ENCODE peak calls at places on chromosomes 12 and 14, in five cellular contexts. One of them, this sample, is unnamed.

GRCh38 chr14:67557118-67557517 is 24.0 kb downstream of the PLEKHH1 start:
- DNase-seq in HepG2: peak; percentile 67
- DNase-seq in A549: no peak
- DNase-seq in GM12878: no peak
- DNase-seq in K562: no peak
- DNase-seq in this sample: no peak

GRCh38 chr14:94485944-94486841 is 10.2 kb upstream of the SERPINA9 start:
- DNase-seq in HepG2: peak; percentile 48
- DNase-seq in A549: peak; percentile 63
- DNase-seq in K562: peak; percentile 71
- DNase-seq in GM12878: no peak
- DNase-seq in this sample: peak; percentile 85

GRCh38 chr12:106588771-106589170 is 6.0 kb downstream of the RFX4 start:
- DNase-seq in HepG2: no peak
- DNase-seq in A549: no peak
- DNase-seq in GM12878: no peak
- DNase-seq in K562: no peak
- DNase-seq in this sample: no peak

GRCh38 chr12:59372971-59373370 is 222.9 kb upstream of the SLC16A7 start:
- DNase-seq in HepG2: no peak
- DNase-seq in K562: no peak
- DNase-seq in GM12878: no peak
- DNase-seq in A549: no peak
- DNase-seq in this sample: no peak

GRCh38 chr12:63034601-63035000 is 99.7 kb upstream of the PPM1H start:
- DNase-seq in GM12878: no peak
- DNase-seq in K562: no peak
- DNase-seq in A549: no peak
- DNase-seq in HepG2: no peak
- DNase-seq in this sample: no peak

GRCh38 chr12:8780389-8780788 is 42.0 kb upstream of the A2ML1 start:
- DNase-seq in GM12878: no peak
- DNase-seq in A549: peak; percentile 21
- DNase-seq in K562: peak; percentile 15
- DNase-seq in HepG2: peak; percentile 16
- DNase-seq in this sample: peak; percentile 24

GRCh38 chr14:99605299-99605961 is 1.4 kb upstream of the CCDC85C start:
- DNase-seq in A549: peak; percentile 64
- DNase-seq in K562: peak; percentile 76
- DNase-seq in HepG2: peak; percentile 28
- DNase-seq in GM12878: no peak
- DNase-seq in this sample: peak; percentile 84

GRCh38 chr12:18898469-18898868 is 160.6 kb downstream of the CAPZA3 start:
- DNase-seq in A549: no peak
- DNase-seq in HepG2: no peak
- DNase-seq in K562: no peak
- DNase-seq in GM12878: no peak
- DNase-seq in this sample: no peak

GRCh38 chr12:123801573-123802178 is 39.6 kb downstream of the DNAH10 start:
- DNase-seq in HepG2: no peak
- DNase-seq in GM12878: no peak
- DNase-seq in A549: peak; percentile 32
- DNase-seq in K562: no peak
- DNase-seq in this sample: no peak

GRCh38 chr12:50282581-50283229 is 615 bp downstream of the LIMA1 start:
- DNase-seq in K562: no peak
- DNase-seq in HepG2: no peak
- DNase-seq in GM12878: no peak
- DNase-seq in A549: peak; percentile 41
- DNase-seq in this sample: no peak

GRCh38 chr12:124917135-124917840 is 2.8 kb upstream of the UBC start:
- DNase-seq in A549: peak; percentile 77
- DNase-seq in K562: peak; percentile 77
- DNase-seq in HepG2: peak; percentile 99
- DNase-seq in GM12878: peak; percentile 98
- DNase-seq in this sample: peak; percentile 83

GRCh38 chr12:29241821-29242591 is 92.9 kb downstream of the FAR2 start:
- DNase-seq in A549: no peak
- DNase-seq in K562: no peak
- DNase-seq in GM12878: peak; percentile 72
- DNase-seq in HepG2: peak; percentile 37
- DNase-seq in this sample: peak; percentile 24
- TF ChIP-seq EP300 in A549: no peak
- TF ChIP-seq EP300 in K562: no peak
- TF ChIP-seq EP300 in GM12878: peak; percentile 43
- TF ChIP-seq EP300 in HepG2: no peak
- TF ChIP-seq EP300 in this sample: no peak

GRCh38 chr12:86139671-86140070 is 116.5 kb downstream of the MGAT4C start:
- DNase-seq in A549: no peak
- DNase-seq in K562: no peak
- DNase-seq in GM12878: no peak
- DNase-seq in HepG2: no peak
- DNase-seq in this sample: no peak

GRCh38 chr12:86138770-86139169 is 117.4 kb downstream of the MGAT4C start:
- DNase-seq in A549: no peak
- DNase-seq in GM12878: no peak
- DNase-seq in HepG2: no peak
- DNase-seq in K562: no peak
- DNase-seq in this sample: no peak

GRCh38 chr12:86134571-86134970 is 121.6 kb downstream of the MGAT4C start:
- DNase-seq in GM12878: no peak
- DNase-seq in A549: no peak
- DNase-seq in HepG2: no peak
- DNase-seq in K562: no peak
- DNase-seq in this sample: no peak

GRCh38 chr12:86143162-86143561 is 113.0 kb downstream of the MGAT4C start:
- DNase-seq in HepG2: no peak
- DNase-seq in K562: no peak
- DNase-seq in GM12878: no peak
- DNase-seq in A549: no peak
- DNase-seq in this sample: no peak

DNA sequence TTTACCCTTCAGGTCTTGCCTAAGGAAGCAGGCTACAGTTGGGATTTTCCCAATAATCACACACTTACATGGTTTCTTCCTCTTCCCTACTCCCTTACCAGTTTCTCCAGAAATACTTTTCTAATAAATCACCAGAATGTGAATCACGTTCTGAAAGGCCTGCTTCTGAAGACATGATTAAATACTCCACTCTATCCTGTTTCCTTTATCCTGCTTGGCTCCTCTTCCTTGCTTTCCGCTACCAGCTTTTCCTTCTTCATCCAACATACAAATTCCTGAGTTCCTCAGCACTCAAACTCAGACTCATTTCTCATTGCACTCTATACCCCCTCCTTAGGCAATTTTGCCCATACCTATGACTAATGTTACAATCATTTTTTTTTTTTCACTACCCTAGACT is 118.3 kb downstream of the MGAT4C start:
- DNase-seq in GM12878: no peak
- DNase-seq in K562: no peak
- DNase-seq in A549: no peak
- DNase-seq in HepG2: no peak
- DNase-seq in this sample: no peak
- TF ChIP-seq SMC3 in GM12878: no peak
- TF ChIP-seq SMC3 in K562: no peak
- TF ChIP-seq SMC3 in A549: no peak
- TF ChIP-seq SMC3 in HepG2: no peak
- TF ChIP-seq SMC3 in this sample: no peak

DNA sequence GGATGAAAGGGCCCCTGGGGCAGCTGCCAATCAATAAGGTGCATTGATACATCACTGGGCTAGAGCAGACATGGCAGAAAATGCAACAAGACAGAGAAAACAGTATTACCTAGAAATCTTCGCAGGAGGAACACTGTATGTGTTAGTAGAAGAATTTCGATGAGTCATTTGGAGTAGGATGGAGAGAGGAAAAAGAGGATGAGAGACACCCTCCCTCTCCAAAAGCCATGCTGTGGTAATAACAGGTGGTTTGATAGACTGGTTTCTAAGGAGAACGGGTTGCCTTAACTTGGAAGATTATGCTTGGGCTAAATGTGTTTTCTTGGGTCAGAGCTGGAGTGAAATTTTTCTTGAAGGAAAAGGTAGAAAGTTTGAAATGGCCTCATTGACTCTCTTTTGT is 67.1 kb upstream of the HIF1A start:
- DNase-seq in A549: no peak
- DNase-seq in HepG2: no peak
- DNase-seq in K562: no peak
- DNase-seq in GM12878: no peak
- DNase-seq in this sample: no peak
- TF ChIP-seq EP300 in A549: no peak
- TF ChIP-seq EP300 in HepG2: no peak
- TF ChIP-seq EP300 in K562: no peak
- TF ChIP-seq EP300 in GM12878: no peak
- TF ChIP-seq EP300 in this sample: no peak

GRCh38 chr12:77202457-77203060 is 137.2 kb upstream of the E2F7 start:
- DNase-seq in HepG2: no peak
- DNase-seq in K562: no peak
- DNase-seq in A549: no peak
- DNase-seq in GM12878: no peak
- DNase-seq in this sample: no peak
- TF ChIP-seq SMC3 in HepG2: no peak
- TF ChIP-seq SMC3 in K562: no peak
- TF ChIP-seq SMC3 in A549: no peak
- TF ChIP-seq SMC3 in GM12878: no peak
- TF ChIP-seq SMC3 in this sample: no peak

GRCh38 chr14:64764641-64765520 is 60.7 kb downstream of the PLEKHG3 start:
- DNase-seq in GM12878: no peak
- DNase-seq in HepG2: peak; percentile 53
- DNase-seq in A549: peak; percentile 83
- DNase-seq in K562: peak; percentile 65
- DNase-seq in this sample: peak; percentile 90
- TF ChIP-seq EP300 in GM12878: no peak
- TF ChIP-seq EP300 in HepG2: no peak
- TF ChIP-seq EP300 in A549: no peak
- TF ChIP-seq EP300 in K562: no peak
- TF ChIP-seq EP300 in this sample: no peak

This sample was measured in SK-N-SH.